ENCODE peak calls at places on chromosome 1, in seven cellular contexts. E is osteocyte; W is EH; U is HEK293T; R is activated CD4-positive, CD25-positive, alpha-beta regulatory T cell; X is Right ventricle myocardium superior; K is fibroblast of lung. T is an unnamed sample.

GRCh38 chr1:107795994-107796393 is 169.0 kb downstream of the VAV3 start:
- DNase-seq in E (no peak), W (no peak), U (no peak), R (no peak), X (no peak), K (no peak), T (no peak)

GRCh38 chr1:103363008-103363365 is 162.5 kb upstream of the RNPC3 start:
- DNase-seq in E (no peak), W (no peak), U (no peak), R (no peak), X (no peak), K (no peak), T (no peak)

GRCh38 chr1:84887261-84887934 is 5.6 kb downstream of the LPAR3 start:
- DNase-seq in E (no peak), W (peak), U (no peak), R (no peak), X (no peak), K (no peak), T (peak)

GRCh38 chr1:158638905-158639304 is 33.8 kb downstream of the OR10Z1 start:
- DNase-seq in E (no peak), W (no peak), U (no peak), R (no peak), X (no peak), K (no peak), T (no peak)

GRCh38 chr1:4924356-4924755 is 269.9 kb downstream of the AJAP1 start:
- DNase-seq in E (no peak), W (no peak), U (no peak), R (no peak), X (no peak), K (no peak), T (no peak)

GRCh38 chr1:235741294-235741693 is 91.7 kb upstream of the GNG4 start:
- DNase-seq in E (no peak), W (peak), U (no peak), R (no peak), X (no peak), K (peak), T (no peak)

GRCh38 chr1:23421752-23422312 is 2.7 kb downstream of the TCEA3 start:
- DNase-seq in E (no peak), W (peak), U (no peak), R (no peak), X (no peak), K (no peak), T (no peak)

GRCh38 chr1:171434717-171435346 is 50.5 kb upstream of the PRRC2C start:
- DNase-seq in E (no peak), W (peak), U (no peak), R (no peak), X (no peak), K (peak), T (no peak)

GRCh38 chr1:33410091-33410701 is 20.7 kb downstream of the PHC2 start:
- DNase-seq in E (no peak), W (peak), U (no peak), R (no peak), X (no peak), K (peak), T (no peak)

T was measured in esophagus muscularis mucosa.